ENCODE peak calls at places on chromosomes 5 and 9, in eight cellular contexts. D, I, G, U, N, P, R and L are unnamed samples.

GRCh38 chr5:178304761-178305645 is 72.4 kb upstream of the PHYKPL start:
- DNase-seq in G (no peak), I (peak; percentile 0), R (no peak), D (peak; percentile 22), U (no peak), P (no peak), N (peak; percentile 5), L (peak; percentile 55)

GRCh38 chr5:57684299-57684702 is 201.7 kb upstream of the ACTBL2 start:
- DNase-seq in G (no peak), U (no peak), P (no peak), N (no peak), I (no peak), D (no peak), R (no peak), L (no peak)

GRCh38 chr5:133483406-133484090 is 128.8 kb downstream of the FSTL4 start:
- DNase-seq in N (no peak), R (no peak), I (peak; percentile 19), P (no peak), U (no peak), D (no peak), G (no peak), L (no peak)

GRCh38 chr5:86918246-86918645 is 300.5 kb downstream of the COX7C start:
- DNase-seq in U (no peak), N (no peak), I (no peak), R (no peak), D (no peak), G (no peak), P (no peak), L (no peak)

GRCh38 chr5:143946821-143947220 is 134.9 kb downstream of the HMHB1 start:
- DNase-seq in P (no peak), I (no peak), D (no peak), G (no peak), R (peak; percentile 35), U (no peak), N (no peak), L (no peak)

GRCh38 chr5:149603210-149603609 is 21.9 kb downstream of the ARHGEF37 start:
- DNase-seq in N (no peak), D (no peak), P (no peak), G (no peak), R (no peak), I (no peak), U (no peak), L (no peak)

GRCh38 chr9:72972636-72973035 is 19.8 kb upstream of the ALDH1A1 start:
- DNase-seq in U (no peak), G (no peak), P (no peak), N (no peak), I (no peak), R (no peak), D (no peak), L (no peak)

GRCh38 chr9:99197124-99197630 is 24.6 kb downstream of the ALG2 start:
- DNase-seq in P (no peak), G (no peak), U (no peak), R (no peak), N (no peak), D (no peak), I (no peak), L (no peak)

GRCh38 chr9:92983984-92984589 is 36.8 kb downstream of the FGD3 start:
- DNase-seq in I (no peak), R (peak; percentile 3), D (no peak), U (no peak), G (peak; percentile 48), P (no peak), N (no peak), L (no peak)

GRCh38 chr5:159905496-159905895 is 10.8 kb upstream of the ADRA1B start:
- DNase-seq in D (no peak), R (peak; percentile 86), U (peak; percentile 99), P (no peak), G (peak; percentile 92), N (no peak), I (no peak), L (peak; percentile 82)

GRCh38 chr5:149205625-149206523 is 64.6 kb downstream of the ABLIM3 start:
- DNase-seq in G (no peak), U (peak; percentile 88), P (no peak), N (peak; percentile 66), R (peak; percentile 93), I (peak; percentile 29), D (peak; percentile 48), L (no peak)

GRCh38 chr5:107519900-107520354 is 150.8 kb downstream of the EFNA5 start:
- DNase-seq in D (no peak), U (peak; percentile 23), N (no peak), R (peak; percentile 12), G (no peak), P (no peak), I (no peak), L (no peak)

GRCh38 chr9:33227013-33227398 is 13.0 kb upstream of the SPINK4 start:
- DNase-seq in P (peak; percentile 80), I (no peak), R (no peak), U (no peak), G (no peak), N (peak; percentile 23), D (peak; percentile 84), L (no peak)

GRCh38 chr5:149447373-149448367 is 68.6 kb upstream of the IL17B start:
- DNase-seq in N (no peak), I (no peak), P (no peak), G (no peak), U (no peak), D (no peak), R (no peak), L (no peak)

GRCh38 chr9:93196095-93197055 is 12.4 kb downstream of the WNK2 start:
- DNase-seq in D (peak; percentile 17), I (no peak), U (no peak), G (no peak), P (peak; percentile 38), N (no peak), R (no peak), L (no peak)

DNA sequence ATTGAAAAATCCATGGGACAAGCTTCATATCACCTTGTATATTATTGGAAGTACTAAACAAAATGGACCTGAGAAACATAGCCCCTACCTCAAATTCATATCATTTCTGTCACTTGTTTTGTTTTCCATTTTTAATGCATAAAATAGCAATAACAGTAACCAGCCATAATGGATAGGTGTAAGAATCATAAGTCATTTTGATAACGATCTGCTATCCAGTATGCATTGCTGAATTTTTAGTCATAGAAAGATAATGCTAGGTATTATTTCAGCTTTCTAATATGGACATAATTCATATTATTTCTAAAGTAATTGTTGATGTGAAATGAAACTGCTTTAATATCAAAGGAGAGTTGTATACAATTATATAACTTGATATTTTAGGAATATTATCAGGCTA is 1.1 kb upstream of the LRRC70 start:
- DNase-seq in I (no peak), N (no peak), G (no peak), R (no peak), P (no peak), U (no peak), D (no peak), L (no peak)
- H3K27me3 ChIP-seq in I (no peaks in the 10 kb centered on the region), N (no peaks in the 10 kb centered on the region), G (no peaks in the 10 kb centered on the region), R (no peaks in the 10 kb centered on the region), P (no peaks in the 10 kb centered on the region), U (no peaks in the 10 kb centered on the region), D (no peaks in the 10 kb centered on the region), L (no peaks in the 10 kb centered on the region)

DNA sequence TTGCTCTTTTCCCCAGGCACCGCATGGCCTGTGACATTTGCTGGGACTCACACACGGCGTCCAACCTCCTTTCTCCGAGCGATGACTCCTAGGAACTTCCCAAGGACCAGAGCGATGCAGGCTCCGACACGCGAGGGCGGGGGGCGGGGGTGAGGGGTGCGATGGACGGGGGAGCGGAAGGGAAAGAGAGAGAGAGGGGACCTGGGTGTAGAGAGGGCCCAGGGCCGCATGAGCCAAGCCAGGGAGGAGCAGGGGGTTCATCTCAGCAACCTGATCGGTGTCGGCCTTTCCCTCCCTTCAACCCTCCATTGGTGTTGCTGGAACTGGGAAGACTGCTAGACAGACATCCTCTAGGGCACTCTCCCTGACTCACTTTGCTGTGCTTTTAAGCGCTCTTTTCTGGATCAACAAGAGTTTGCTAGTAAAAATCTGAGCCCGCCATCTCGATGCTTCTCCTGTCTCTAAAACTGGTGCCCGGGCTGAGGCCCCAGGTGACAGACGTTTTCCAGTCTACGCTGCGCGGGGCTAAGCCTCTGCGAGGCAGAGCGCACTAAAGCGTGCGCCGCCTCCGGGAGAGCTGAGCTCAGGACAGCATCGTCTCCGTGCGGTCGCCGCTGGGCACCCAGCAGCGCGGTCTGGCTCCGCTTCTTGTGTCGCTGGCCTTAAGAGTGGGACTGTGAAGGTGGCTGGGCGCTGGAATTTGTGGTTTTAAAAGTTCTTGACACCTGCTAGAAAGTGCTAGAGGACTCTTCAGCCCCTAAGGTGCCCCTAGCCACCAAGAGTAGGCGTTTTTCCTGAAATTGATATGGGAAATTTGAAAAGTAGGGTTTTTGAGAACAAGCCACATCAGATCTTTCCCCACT is 1.0 kb upstream of the TSLP start:
- DNase-seq in U (peak; percentile 24), P (peak; percentile 63), D (peak; percentile 49), I (no peak), G (no peak), R (no peak), N (peak; percentile 10), L (no peak)
- TF ChIP-seq CTCF in U (no peak), P (no peak), D (no peak), I (no peak), G (no peak), R (no peak), N (no peak), L (no peak)

GRCh38 chr5:173016069-173016455 is 32.5 kb downstream of the ATP6V0E1 start:
- DNase-seq in G (no peak), I (no peak), P (no peak), D (no peak), N (no peak), U (no peak), R (no peak), L (no peak)
- H3K4me3 ChIP-seq in G (peak overlapping the region; percentile 26), I (no peak overlapping the region), P (no peak overlapping the region), D (no peak overlapping the region), N (no peak overlapping the region), U (no peak overlapping the region), R (no peak overlapping the region), L (no peak overlapping the region)

GRCh38 chr5:141870226-141870625 is 8.0 kb downstream of the PCDH1 start:
- DNase-seq in R (no peak), I (no peak), N (no peak), D (no peak), U (no peak), G (no peak), P (no peak), L (no peak)

GRCh38 chr5:141872496-141873356 is 5.5 kb downstream of the PCDH1 start:
- DNase-seq in P (no peak), D (no peak), G (no peak), U (no peak), N (no peak), R (no peak), I (no peak), L (no peak)

GRCh38 chr5:141870871-141871270 is 7.3 kb downstream of the PCDH1 start:
- DNase-seq in P (no peak), I (no peak), N (no peak), D (no peak), U (no peak), G (no peak), R (no peak), L (no peak)

GRCh38 chr5:141873933-141874261 is 4.3 kb downstream of the PCDH1 start:
- DNase-seq in I (no peak), D (no peak), U (no peak), P (no peak), R (no peak), G (no peak), N (no peak), L (no peak)

DNA sequence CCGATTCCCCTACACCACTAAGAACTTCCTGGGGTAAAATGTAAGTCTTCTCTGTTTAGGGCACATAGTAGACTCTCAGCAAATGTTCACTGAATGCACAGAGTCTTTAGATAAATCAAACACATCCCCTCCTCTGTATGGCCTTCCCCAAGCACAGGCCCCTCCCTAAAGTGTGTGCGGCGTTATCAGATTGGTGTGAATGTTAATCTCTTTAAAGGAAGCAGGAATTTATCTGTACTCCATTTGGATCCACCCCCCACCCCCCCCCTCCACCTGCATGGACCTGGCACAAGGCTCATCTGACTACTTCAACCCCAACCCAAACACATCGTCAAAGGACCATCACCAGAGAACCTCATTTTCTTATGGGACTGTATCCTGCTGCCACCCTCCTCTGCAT is 6.3 kb downstream of the PCDH1 start:
- DNase-seq in G (no peak), D (no peak), N (no peak), U (no peak), P (no peak), I (no peak), R (no peak), L (no peak)
- H3K27me3 ChIP-seq in G (no peaks in the 10 kb centered on the region), D (peaks cover 23% of the 10 kb centered on the region), N (peaks cover 48% of the 10 kb centered on the region), U (peaks cover 17% of the 10 kb centered on the region), P (peaks cover 29% of the 10 kb centered on the region), I (no peaks in the 10 kb centered on the region), R (peaks cover 75% of the 10 kb centered on the region), L (peaks cover 37% of the 10 kb centered on the region)